ENCODE peak calls at places on chromosomes 1 and 21, in four cellular contexts. S is IMR-90; P is naive thymus-derived CD8-positive, alpha-beta T cell; D is stimulated activated CD8-positive, alpha-beta memory T cell treated with anti-CD3 and anti-CD28 coated beads, Interleukin-4, amount 100 ng/mL, for 4 hours. V is an unnamed sample.

GRCh38 chr1:12383786-12384185 is 154.0 kb downstream of the VPS13D start:
- DNase-seq in S (peak), D (no peak), P (no peak), V (peak)

GRCh38 chr1:204513117-204513716 is 3.0 kb upstream of the MDM4 start:
- DNase-seq in D (no peak), P (peak), S (no peak), V (no peak)

GRCh38 chr1:101005871-101006270 is 19.7 kb downstream of the DPH5 start:
- DNase-seq in D (no peak), P (no peak), S (peak), V (no peak)

GRCh38 chr1:200302192-200302892 is 107.5 kb downstream of the ZNF281 start:
- DNase-seq in D (peak), S (peak), P (peak), V (peak)

GRCh38 chr1:172498858-172499257 is 34.1 kb upstream of the SUCO start:
- DNase-seq in S (no peak), P (no peak), D (no peak), V (no peak)

GRCh38 chr1:64038965-64039926 is 164.2 kb upstream of the UBE2U start:
- DNase-seq in S (peak), D (no peak), P (no peak), V (peak)

GRCh38 chr1:227899141-227899819 is 48.5 kb downstream of the WNT9A start:
- DNase-seq in S (no peak), D (no peak), P (no peak), V (no peak)

GRCh38 chr1:26432793-26433192 is 672 bp downstream of the DHDDS start:
- DNase-seq in D (no peak), S (no peak), P (no peak), V (no peak)

GRCh38 chr1:233180626-233181364 is 114.7 kb downstream of the PCNX2 start:
- DNase-seq in S (no peak), D (no peak), P (no peak), V (peak)

GRCh38 chr1:165717918-165718515 is 19.7 kb upstream of the ALDH9A1 start:
- DNase-seq in S (peak), D (no peak), P (no peak), V (peak)

GRCh38 chr1:5720484-5720883 is 271.7 kb downstream of the NPHP4 start:
- DNase-seq in S (no peak), P (no peak), D (no peak), V (no peak)

GRCh38 chr1:67342002-67342890 is 34.6 kb downstream of the IL12RB2 start:
- DNase-seq in D (no peak), S (no peak), P (no peak), V (no peak)

GRCh38 chr1:145545055-145545454 is 62.7 kb upstream of the GPR89A start:
- DNase-seq in P (no peak), D (no peak), S (peak), V (no peak)

GRCh38 chr21:45277101-45278045 is 10.3 kb downstream of the POFUT2 start:
- DNase-seq in P (no peak), D (no peak), S (no peak), V (no peak)

GRCh38 chr21:41573902-41574690 is 66.1 kb upstream of the TMPRSS2 start:
- DNase-seq in S (no peak), P (no peak), D (no peak), V (no peak)

GRCh38 chr1:228084797-228085196 is 2.3 kb downstream of the ARF1 start:
- DNase-seq in P (no peak), D (no peak), S (no peak), V (no peak)

GRCh38 chr1:197065549-197065948 is 1.5 kb downstream of the F13B start:
- DNase-seq in S (peak), P (no peak), D (no peak), V (peak)

GRCh38 chr1:38997901-38998190 is 6.8 kb downstream of the AKIRIN1 start:
- DNase-seq in S (no peak), D (no peak), P (no peak), V (no peak)

GRCh38 chr1:32142446-32143301 is 34.8 kb downstream of the KPNA6 start:
- DNase-seq in D (no peak), P (no peak), S (peak), V (peak)

GRCh38 chr1:88774151-88774556 is 90.1 kb downstream of the PKN2 start:
- DNase-seq in S (no peak), D (no peak), P (no peak), V (no peak)

GRCh38 chr1:234638832-234639799 is 29.1 kb upstream of the IRF2BP2 start:
- DNase-seq in S (peak), P (no peak), D (no peak), V (no peak)

GRCh38 chr1:221891708-221892107 is 149.8 kb upstream of the DUSP10 start:
- DNase-seq in P (no peak), D (no peak), S (no peak), V (no peak)

GRCh38 chr1:233723387-233723786 is 109.5 kb downstream of the KCNK1 start:
- DNase-seq in P (no peak), S (no peak), D (no peak), V (no peak)

GRCh38 chr1:54516249-54516920 is 31.6 kb upstream of the ACOT11 start:
- DNase-seq in D (no peak), P (no peak), S (peak), V (no peak)

GRCh38 chr1:245085508-245086095 is 69.2 kb upstream of the KIF26B start:
- DNase-seq in P (no peak), D (no peak), S (peak), V (peak)

GRCh38 chr21:41677671-41678015 is 89.2 kb downstream of the RIPK4 start:
- DNase-seq in P (no peak), D (no peak), S (no peak), V (no peak)

GRCh38 chr1:204127597-204128242 is 24.1 kb downstream of the ETNK2 start:
- DNase-seq in D (no peak), P (no peak), S (peak), V (peak)

GRCh38 chr1:206914138-206914537 is 7.6 kb downstream of the FCMR start:
- DNase-seq in S (no peak), D (no peak), P (no peak), V (no peak)

GRCh38 chr1:228007054-228007800 is 429 bp downstream of the WNT3A start:
- DNase-seq in S (no peak), P (no peak), D (no peak), V (no peak)

GRCh38 chr1:172408958-172409357 is 11.5 kb upstream of the C1orf105 start:
- DNase-seq in P (no peak), S (peak), D (no peak), V (no peak)